ENCODE peak calls at places on chromosomes 5 and 9, in ten cellular contexts. E is MV-4-11; Z is AG04449; V is EL; J is DMS153; A is posterior vena cava; W is HuH-7; G is body of pancreas; I is activated CD4-positive, alpha-beta T cell treated with anti-CD3 and anti-CD28 coated beads for 48 hours; N is neural crest cell. Y is an unnamed sample.

GRCh38 chr5:3320317-3320865 is 275.2 kb upstream of the IRX1 start:
- DNase-seq in E (no peak), Z (no peak), V (no peak), J (no peak), A (no peak), W (no peak), G (no peak), I (no peak), N (no peak), Y (no peak)

GRCh38 chr9:21933281-21933680 is 60.9 kb downstream of the CDKN2A start:
- DNase-seq in E (no peak), Z (no peak), V (no peak), J (no peak), A (no peak), W (no peak), G (no peak), I (no peak), N (no peak), Y (no peak)

GRCh38 chr9:119675951-119676350 is 306.7 kb upstream of the BRINP1 start:
- DNase-seq in E (no peak), Z (no peak), V (no peak), J (peak), A (no peak), W (no peak), G (no peak), I (no peak), N (no peak), Y (no peak)

GRCh38 chr5:131536211-131536826 is 98.7 kb downstream of the RAPGEF6 start:
- DNase-seq in E (peak), Z (no peak), V (no peak), J (no peak), A (no peak), W (no peak), G (no peak), I (no peak), N (no peak), Y (no peak)

GRCh38 chr5:93580387-93581100 is 475 bp downstream of the NR2F1-AS1 start:
- DNase-seq in E (no peak), Z (no peak), V (peak), J (no peak), A (no peak), W (no peak), G (no peak), I (no peak), N (no peak), Y (no peak)

GRCh38 chr9:125932012-125932411 is 184.8 kb downstream of the PBX3 start:
- DNase-seq in E (no peak), Z (peak), V (peak), J (no peak), A (no peak), W (no peak), G (peak), I (no peak), N (no peak), Y (no peak)

GRCh38 chr5:109921735-109922395 is 232.1 kb downstream of the MAN2A1 start:
- DNase-seq in E (no peak), Z (no peak), V (no peak), J (no peak), A (no peak), W (no peak), G (peak), I (peak), N (no peak), Y (no peak)

GRCh38 chr5:15757103-15757502 is 257.1 kb downstream of the FBXL7 start:
- DNase-seq in E (no peak), Z (peak), V (peak), J (no peak), A (no peak), W (no peak), G (no peak), I (no peak), N (no peak), Y (no peak)

GRCh38 chr5:73218552-73219171 is 45.7 kb downstream of the TMEM174 start:
- DNase-seq in E (no peak), Z (no peak), V (peak), J (no peak), A (no peak), W (peak), G (no peak), I (no peak), N (no peak), Y (no peak)

GRCh38 chr9:70672136-70672535 is 257.7 kb upstream of the KLF9 start:
- DNase-seq in E (no peak), Z (no peak), V (no peak), J (no peak), A (no peak), W (no peak), G (no peak), I (no peak), N (no peak), Y (no peak)

GRCh38 chr9:97300586-97300985 is 6.9 kb upstream of the CCDC180 start:
- DNase-seq in E (no peak), Z (no peak), V (no peak), J (no peak), A (no peak), W (no peak), G (no peak), I (no peak), N (no peak), Y (no peak)

GRCh38 chr5:99063737-99064136 is 134.9 kb upstream of the CHD1 start:
- DNase-seq in E (no peak), Z (no peak), V (no peak), J (no peak), A (no peak), W (no peak), G (no peak), I (no peak), N (no peak), Y (no peak)

GRCh38 chr5:154412925-154413324 is 32.9 kb upstream of the SAP30L start:
- DNase-seq in E (no peak), Z (no peak), V (no peak), J (no peak), A (no peak), W (no peak), G (no peak), I (no peak), N (no peak), Y (peak)

GRCh38 chr9:124140941-124141568 is 116.7 kb upstream of the NEK6 start:
- DNase-seq in E (no peak), Z (no peak), V (no peak), J (no peak), A (no peak), W (no peak), G (no peak), I (no peak), N (no peak), Y (no peak)

GRCh38 chr9:71746023-71746752 is 22.1 kb downstream of the CEMIP2 start:
- DNase-seq in E (no peak), Z (no peak), V (no peak), J (no peak), A (no peak), W (no peak), G (no peak), I (no peak), N (no peak), Y (no peak)

GRCh38 chr9:34372598-34373011 is 4.1 kb downstream of the MYORG start:
- DNase-seq in E (no peak), Z (no peak), V (no peak), J (no peak), A (no peak), W (no peak), G (peak), I (no peak), N (no peak), Y (no peak)

GRCh38 chr9:92965759-92966517 is 18.6 kb downstream of the FGD3 start:
- DNase-seq in E (no peak), Z (no peak), V (no peak), J (no peak), A (no peak), W (no peak), G (no peak), I (no peak), N (no peak), Y (no peak)

GRCh38 chr9:90773593-90773992 is 28.0 kb upstream of the SYK start:
- DNase-seq in E (peak), Z (no peak), V (no peak), J (peak), A (no peak), W (no peak), G (peak), I (no peak), N (no peak), Y (no peak)

GRCh38 chr5:31197183-31197582 is 3.7 kb downstream of the CDH6 start:
- DNase-seq in E (no peak), Z (no peak), V (no peak), J (no peak), A (no peak), W (no peak), G (no peak), I (no peak), N (no peak), Y (no peak)

GRCh38 chr9:124209279-124209678 is 48.5 kb upstream of the NEK6 start:
- DNase-seq in E (no peak), Z (no peak), V (no peak), J (no peak), A (peak), W (no peak), G (no peak), I (no peak), N (no peak), Y (no peak)

GRCh38 chr5:13783731-13784130 is 160.8 kb downstream of the DNAH5 start:
- DNase-seq in E (no peak), Z (no peak), V (no peak), J (no peak), A (no peak), W (no peak), G (no peak), I (no peak), N (no peak), Y (no peak)